ENCODE peak calls at places on chromosome 22, in seven cellular contexts. G is suprapubic skin, M is HCT116, V is A549, F is breast epithelium, O is transverse colon, I is prostate gland. L is an unnamed sample.

GRCh38 chr22:31090217-31091085 is 9.3 kb downstream of the SMTN start:
- DNase-seq in G (no peak), M (no peak), V (no peak), F (no peak), O (peak; percentile 54), I (no peak), L (peak; percentile 97)

GRCh38 chr22:30481711-30482110 is 9.9 kb upstream of the SEC14L3 start:
- DNase-seq in G (no peak), M (no peak), V (no peak), F (no peak), O (no peak), I (no peak), L (no peak)

GRCh38 chr22:36577019-36577418 is 48.1 kb upstream of the EIF3D start:
- DNase-seq in G (no peak), M (peak; percentile 7), V (peak; percentile 68), F (no peak), O (no peak), I (no peak), L (no peak)

GRCh38 chr22:39472570-39473556 is 16.1 kb downstream of the MGAT3 start:
- DNase-seq in G (no peak), M (no peak), V (no peak), F (no peak), O (peak; percentile 79), I (no peak), L (no peak)

GRCh38 chr22:43777204-43777671 is 34.9 kb downstream of the EFCAB6 start:
- DNase-seq in G (no peak), M (no peak), V (peak; percentile 10), F (peak; percentile 47), O (no peak), I (no peak), L (no peak)

GRCh38 chr22:22748297-22748743 is 103.9 kb downstream of the GGTLC2 start:
- DNase-seq in G (no peak), M (no peak), V (peak; percentile 51), F (peak; percentile 31), O (peak; percentile 54), I (peak; percentile 44), L (no peak)

GRCh38 chr22:28328751-28329150 is 350.9 kb downstream of the TTC28 start:
- DNase-seq in G (no peak), M (no peak), V (no peak), F (no peak), O (no peak), I (no peak), L (no peak)

GRCh38 chr22:43506487-43506886 is 94.7 kb downstream of the MPPED1 start:
- DNase-seq in G (no peak), M (no peak), V (no peak), F (no peak), O (no peak), I (no peak), L (no peak)

GRCh38 chr22:22097727-22098228 is 115.2 kb upstream of the TOP3B start:
- DNase-seq in G (no peak), M (no peak), V (no peak), F (no peak), O (no peak), I (no peak), L (no peak)

GRCh38 chr22:25899566-25899965 is 157.6 kb downstream of the MYO18B start:
- DNase-seq in G (no peak), M (no peak), V (no peak), F (no peak), O (no peak), I (no peak), L (no peak)

GRCh38 chr22:45231293-45231692 is 9.4 kb downstream of the KIAA0930 start:
- DNase-seq in G (no peak), M (no peak), V (no peak), F (no peak), O (no peak), I (no peak), L (no peak)

GRCh38 chr22:22486132-22486899 is 22.2 kb downstream of the ZNF280B start:
- DNase-seq in G (no peak), M (no peak), V (no peak), F (no peak), O (no peak), I (no peak), L (no peak)

DNA sequence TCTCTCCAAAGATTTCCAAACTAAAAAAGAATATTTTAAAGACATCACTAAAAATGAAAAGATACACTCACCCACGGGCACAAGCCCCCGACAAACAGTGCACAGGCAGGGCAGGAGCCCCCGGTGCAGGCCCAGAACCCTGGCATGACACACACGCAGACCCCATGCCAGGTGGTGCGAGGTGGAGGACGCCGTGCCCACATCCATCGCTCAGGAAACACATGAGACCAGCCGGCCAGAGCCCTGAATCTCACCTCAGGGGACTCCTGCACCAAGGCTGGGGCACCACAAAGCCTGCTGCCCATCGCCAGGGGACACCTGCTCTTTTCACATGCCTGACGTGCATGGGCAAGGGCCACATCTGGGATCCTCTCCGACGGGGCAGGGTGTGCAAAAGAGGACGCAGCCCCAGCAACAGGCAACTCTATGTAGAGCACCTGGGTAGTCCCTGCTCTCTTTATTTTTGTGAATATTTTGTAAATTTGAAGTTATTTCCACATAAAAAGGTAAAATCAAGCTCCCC is 13.4 kb downstream of the BRD1 start:
- DNase-seq in G (no peak), M (no peak), V (no peak), F (no peak), O (no peak), I (no peak), L (no peak)
- H3K4me1 ChIP-seq in G (peaks cover 26% of the 10 kb centered on the region), M (no peaks in the 10 kb centered on the region), V (peaks cover 16% of the 10 kb centered on the region), F (no peaks in the 10 kb centered on the region), O (peaks cover 53% of the 10 kb centered on the region), I (no peaks in the 10 kb centered on the region), L (peaks cover 90% of the 10 kb centered on the region)

GRCh38 chr22:49951001-49951677 is 9.4 kb upstream of the PIM3 start:
- DNase-seq in G (no peak), M (no peak), V (no peak), F (peak; percentile 98), O (peak; percentile 92), I (peak; percentile 99), L (no peak)
- TF ChIP-seq POLR2A in G (no peak), M (no peak), V (no peak), F (no peak), O (peak; percentile 77), I (peak; percentile 34), L (no peak)

GRCh38 chr22:47200273-47201051 is 438.0 kb downstream of the TBC1D22A start:
- DNase-seq in G (peak; percentile 74), M (no peak), V (no peak), F (peak; percentile 10), O (no peak), I (no peak), L (peak; percentile 71)

GRCh38 chr22:47203554-47203991 is 441.1 kb downstream of the TBC1D22A start:
- DNase-seq in G (peak; percentile 76), M (no peak), V (no peak), F (peak; percentile 8), O (no peak), I (no peak), L (peak; percentile 72)

GRCh38 chr22:47201186-47201995 is 438.9 kb downstream of the TBC1D22A start:
- DNase-seq in G (peak; percentile 57), M (no peak), V (no peak), F (no peak), O (no peak), I (no peak), L (peak; percentile 40)

GRCh38 chr22:47202819-47203553 is 440.5 kb downstream of the TBC1D22A start:
- DNase-seq in G (peak; percentile 62), M (no peak), V (no peak), F (peak; percentile 2), O (no peak), I (no peak), L (peak; percentile 45)

GRCh38 chr22:47201996-47202818 is 439.8 kb downstream of the TBC1D22A start:
- DNase-seq in G (peak; percentile 76), M (no peak), V (no peak), F (peak; percentile 11), O (no peak), I (no peak), L (peak; percentile 66)
- H3K9me3 ChIP-seq in G (no peaks in the 10 kb centered on the region), M (no peaks in the 10 kb centered on the region), V (no peaks in the 10 kb centered on the region), F (no peaks in the 10 kb centered on the region), O (no peaks in the 10 kb centered on the region), I (no peaks in the 10 kb centered on the region), L (no peaks in the 10 kb centered on the region)

GRCh38 chr22:41478891-41479521 is 10.1 kb downstream of the ACO2 start:
- DNase-seq in G (no peak), M (no peak), V (no peak), F (no peak), O (no peak), I (no peak), L (peak; percentile 70)
- H3K4me1 ChIP-seq in G (peaks cover 45% of the 10 kb centered on the region), M (peaks cover 3% of the 10 kb centered on the region), V (no peaks in the 10 kb centered on the region), F (no peaks in the 10 kb centered on the region), O (peaks cover 51% of the 10 kb centered on the region), I (no peaks in the 10 kb centered on the region), L (no peaks in the 10 kb centered on the region)

DNA sequence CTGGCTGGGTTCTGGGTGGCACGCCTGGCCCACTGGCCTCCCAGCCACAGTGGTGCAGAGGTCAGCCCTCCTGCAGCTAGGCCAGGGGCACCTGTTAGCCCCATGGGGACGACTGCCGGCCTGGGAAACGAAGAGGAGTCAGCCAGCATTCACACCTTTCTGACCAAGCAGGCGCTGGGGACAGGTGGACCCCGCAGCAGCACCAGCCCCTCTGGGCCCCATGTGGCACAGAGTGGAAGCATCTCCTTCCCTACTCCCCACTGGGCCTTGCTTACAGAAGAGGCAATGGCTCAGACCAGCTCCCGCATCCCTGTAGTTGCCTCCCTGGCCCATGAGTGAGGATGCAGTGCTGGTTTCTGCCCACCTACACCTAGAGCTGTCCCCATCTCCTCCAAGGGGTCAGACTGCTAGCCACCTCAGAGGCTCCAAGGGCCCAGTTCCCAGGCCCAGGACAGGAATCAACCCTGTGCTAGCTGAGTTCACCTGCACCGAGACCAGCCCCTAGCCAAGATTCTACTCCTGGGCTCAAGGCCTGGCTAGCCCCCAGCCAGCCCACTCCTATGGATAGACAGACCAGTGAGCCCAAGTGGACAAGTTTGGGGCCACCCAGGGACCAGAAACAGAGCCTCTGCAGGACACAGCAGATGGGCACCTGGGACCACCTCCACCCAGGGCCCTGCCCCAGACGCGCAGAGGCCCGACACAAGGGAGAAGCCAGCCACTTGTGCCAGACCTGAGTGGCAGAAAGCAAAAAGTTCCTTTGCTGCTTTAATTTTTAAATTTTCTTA is 27.7 kb upstream of the TXNRD2 start:
- DNase-seq in G (no peak), M (no peak), V (no peak), F (no peak), O (no peak), I (no peak), L (no peak)
- TF ChIP-seq POLR2A in G (no peak), M (no peak), V (no peak), F (no peak), O (no peak), I (no peak), L (no peak)

DNA sequence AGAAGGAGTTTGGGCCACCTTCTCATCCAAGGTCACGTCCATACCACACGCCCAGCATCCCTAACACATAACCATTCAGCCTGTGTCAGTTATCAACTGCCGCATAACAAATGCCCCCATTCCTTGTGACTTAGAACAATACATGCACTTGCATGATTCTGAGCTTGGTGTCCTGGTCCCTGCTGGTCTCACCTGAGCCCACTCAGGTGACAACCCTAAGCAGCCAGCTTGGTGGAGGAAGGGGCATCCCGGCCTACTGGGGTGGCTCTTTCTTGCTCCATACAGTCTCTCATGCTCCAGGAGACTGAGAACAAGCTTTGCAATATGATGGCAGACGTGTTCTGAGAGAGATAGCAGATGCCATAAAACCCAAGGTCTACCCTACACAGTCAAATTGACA is 1276.9 kb downstream of the TBC1D22A start:
- DNase-seq in G (no peak), M (no peak), V (no peak), F (no peak), O (no peak), I (no peak), L (no peak)
- H3K9me3 ChIP-seq in G (no peaks in the 10 kb centered on the region), M (no peaks in the 10 kb centered on the region), V (no peaks in the 10 kb centered on the region), F (no peaks in the 10 kb centered on the region), O (no peaks in the 10 kb centered on the region), I (no peaks in the 10 kb centered on the region), L (no peaks in the 10 kb centered on the region)

L was measured in sigmoid colon.